ENCODE peak calls at places on chromosomes 6 and 20, in five cellular contexts. O is endothelial cell, P is esophagus squamous epithelium, K is HFFc6, R is GM13977. T is an unnamed sample.

GRCh38 chr6:29504961-29505360 is 17.2 kb upstream of the MAS1L start:
- DNase-seq in O (no peak), P (no peak), K (no peak), R (no peak), T (no peak)

GRCh38 chr6:94736231-94736630 is 841.1 kb upstream of the MANEA start:
- DNase-seq in O (no peak), P (no peak), K (no peak), R (no peak), T (no peak)

GRCh38 chr6:150235218-150235617 is 92.4 kb downstream of the PPP1R14C start:
- DNase-seq in O (no peak), P (no peak), K (no peak), R (no peak), T (no peak)

GRCh38 chr6:2111162-2111677 is 134.2 kb downstream of the GMDS start:
- DNase-seq in O (no peak), P (no peak), K (no peak), R (peak), T (no peak)

GRCh38 chr6:75504902-75505233 is 11.3 kb upstream of the FILIP1 start:
- DNase-seq in O (no peak), P (no peak), K (peak), R (no peak), T (no peak)

GRCh38 chr20:21808863-21809664 is 103.6 kb downstream of the PAX1 start:
- DNase-seq in O (peak), P (no peak), K (no peak), R (peak), T (peak)

GRCh38 chr6:130396722-130397121 is 30.9 kb downstream of the TMEM200A start:
- DNase-seq in O (no peak), P (no peak), K (no peak), R (no peak), T (no peak)

GRCh38 chr6:133814797-133815196 is 74.1 kb upstream of the TCF21 start:
- DNase-seq in O (no peak), P (no peak), K (peak), R (no peak), T (no peak)

GRCh38 chr20:52127309-52127708 is 64.3 kb downstream of the ZFP64 start:
- DNase-seq in O (no peak), P (no peak), K (no peak), R (no peak), T (no peak)

GRCh38 chr20:40192083-40192482 is 497.0 kb downstream of the MAFB start:
- DNase-seq in O (no peak), P (no peak), K (no peak), R (no peak), T (no peak)

GRCh38 chr20:64228751-64229518 is 26.6 kb upstream of the PCMTD2 start:
- DNase-seq in O (no peak), P (no peak), K (no peak), R (no peak), T (no peak)

GRCh38 chr6:154370545-154370944 is 13.9 kb upstream of the IPCEF1 start:
- DNase-seq in O (peak), P (no peak), K (peak), R (peak), T (no peak)

GRCh38 chr6:1381397-1382330 is 7.7 kb upstream of the FOXF2 start:
- DNase-seq in O (peak), P (no peak), K (no peak), R (peak), T (peak)

GRCh38 chr6:17012421-17013225 is 89.2 kb upstream of the STMND1 start:
- DNase-seq in O (peak), P (no peak), K (peak), R (no peak), T (no peak)

GRCh38 chr20:62387993-62388635 is 1.2 kb downstream of the RPS21 start:
- DNase-seq in O (no peak), P (no peak), K (no peak), R (no peak), T (no peak)

GRCh38 chr6:48429610-48430009 is 318.6 kb upstream of the PTCHD4 start:
- DNase-seq in O (no peak), P (no peak), K (no peak), R (no peak), T (no peak)

GRCh38 chr6:128597956-128598355 is 77.6 kb upstream of the PTPRK start:
- DNase-seq in O (no peak), P (no peak), K (no peak), R (no peak), T (no peak)

GRCh38 chr6:379367-380181 is 12.0 kb upstream of the IRF4 start:
- DNase-seq in O (no peak), P (no peak), K (no peak), R (peak), T (no peak)

GRCh38 chr6:106748547-106749207 is 119.3 kb downstream of the QRSL1 start:
- DNase-seq in O (no peak), P (no peak), K (no peak), R (no peak), T (no peak)
- TF ChIP-seq CTCF in O (peak), P (peak), K (peak), R (no peak), T (peak)

GRCh38 chr6:56542367-56543331 is 100.0 kb downstream of the DST start:
- DNase-seq in O (peak), P (peak), K (peak), R (peak), T (peak)
- TF ChIP-seq CTCF in O (no peak), P (peak), K (peak), R (peak), T (peak)

GRCh38 chr20:38209736-38210405 is 44.8 kb upstream of the TGM2 start:
- DNase-seq in O (no peak), P (no peak), K (no peak), R (no peak), T (no peak)
- TF ChIP-seq CTCF in O (no peak), P (no peak), K (no peak), R (no peak), T (no peak)

GRCh38 chr20:11180186-11180585 is 506.4 kb upstream of the JAG1 start:
- DNase-seq in O (no peak), P (no peak), K (no peak), R (no peak), T (no peak)

GRCh38 chr20:11181964-11182363 is 508.2 kb upstream of the JAG1 start:
- DNase-seq in O (no peak), P (no peak), K (no peak), R (no peak), T (no peak)

GRCh38 chr20:11176431-11176830 is 502.6 kb upstream of the JAG1 start:
- DNase-seq in O (no peak), P (no peak), K (no peak), R (no peak), T (no peak)

GRCh38 chr20:11182715-11183114 is 508.9 kb upstream of the JAG1 start:
- DNase-seq in O (no peak), P (no peak), K (no peak), R (no peak), T (no peak)

GRCh38 chr20:11178946-11179654 is 505.3 kb upstream of the JAG1 start:
- DNase-seq in O (no peak), P (no peak), K (peak), R (no peak), T (no peak)
- TF ChIP-seq CTCF in O (no peak), P (peak), K (peak), R (no peak), T (no peak)

DNA sequence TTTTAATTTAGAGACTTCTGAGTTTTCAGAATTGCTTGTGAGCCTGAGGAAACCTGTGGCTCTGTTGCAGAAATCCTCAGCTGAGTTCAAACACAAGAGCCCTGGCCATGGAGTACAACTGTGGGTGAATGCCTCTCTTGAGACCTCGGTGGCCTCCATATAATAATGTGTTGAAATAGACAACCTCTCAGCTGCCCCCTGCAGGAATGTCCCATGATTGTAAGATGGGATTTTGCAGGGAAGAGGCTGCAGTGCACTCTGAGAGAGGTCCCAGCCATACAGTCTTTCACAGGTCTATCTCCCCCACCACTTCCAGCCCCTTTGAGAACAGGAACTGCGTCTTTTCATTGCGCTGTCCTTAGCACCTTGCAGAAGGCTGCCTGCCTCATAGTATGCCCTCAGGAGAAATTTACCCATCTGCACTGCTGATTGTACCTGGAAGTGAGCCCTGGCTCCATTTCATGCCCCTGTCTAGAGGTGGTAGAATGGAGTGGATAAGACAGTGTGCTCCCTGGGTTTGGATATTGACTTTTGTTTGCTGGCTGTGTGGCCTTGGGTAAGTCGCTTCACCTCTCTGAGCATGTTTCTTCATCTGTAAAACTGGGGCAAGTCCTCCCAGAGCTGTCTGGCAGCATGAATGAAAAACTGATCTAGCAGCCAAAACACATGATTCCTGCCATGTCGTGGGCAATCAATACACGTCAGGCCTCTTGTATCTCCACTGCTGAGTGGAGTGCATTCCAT is 16.8 kb upstream of the CDH22 start:
- DNase-seq in O (peak), P (no peak), K (peak), R (no peak), T (no peak)
- TF ChIP-seq CTCF in O (no peak), P (peak), K (peak), R (peak), T (peak)